ENCODE peak calls at places on chromosomes 1 and 21, in four cellular contexts. B is DMS153, J is SK-MEL-5, N is HFFc6. X is an unnamed sample.

GRCh38 chr1:217525773-217526490 is 105.0 kb downstream of the GPATCH2 start:
- DNase-seq in B (no peak), J (no peak), N (peak; percentile 37), X (no peak)

GRCh38 chr21:46189959-46190490 is 5.8 kb upstream of the SPATC1L start:
- DNase-seq in N (no peak), J (no peak), B (no peak), X (no peak)

GRCh38 chr1:209107535-209107934 is 476.0 kb upstream of the CAMK1G start:
- DNase-seq in J (no peak), N (no peak), B (no peak), X (no peak)

GRCh38 chr1:198359024-198359653 is 181.3 kb downstream of the ATP6V1G3 start:
- DNase-seq in N (no peak), B (no peak), J (peak; percentile 38), X (peak; percentile 35)

GRCh38 chr1:237891979-237892378 is 1.3 kb upstream of the ZP4 start:
- DNase-seq in B (no peak), J (no peak), N (no peak), X (no peak)

GRCh38 chr1:30714536-30715090 is 8.8 kb downstream of the MATN1 start:
- DNase-seq in B (no peak), J (no peak), N (no peak), X (no peak)

GRCh38 chr1:62295921-62296451 is 23.2 kb downstream of the KANK4 start:
- DNase-seq in N (peak; percentile 73), J (peak; percentile 31), B (no peak), X (peak; percentile 66)

GRCh38 chr1:153608742-153609584 is 4.0 kb downstream of the S100A16 start:
- DNase-seq in B (no peak), J (peak; percentile 96), N (peak; percentile 97), X (no peak)

GRCh38 chr1:119873166-119874025 is 22.9 kb downstream of the ADAM30 start:
- DNase-seq in N (peak; percentile 73), J (no peak), B (no peak), X (no peak)

GRCh38 chr21:30502041-30502440 is at the start of gene KRTAP19-5:
- DNase-seq in J (no peak), B (no peak), N (no peak), X (no peak)

GRCh38 chr1:36089393-36090121 is 865 bp downstream of the ADPRS start:
- DNase-seq in B (no peak), N (no peak), J (no peak), X (peak; percentile 40)

GRCh38 chr21:15140321-15141019 is 75.7 kb upstream of the NRIP1 start:
- DNase-seq in B (no peak), N (no peak), J (no peak), X (no peak)

GRCh38 chr1:232585486-232585885 is 44.4 kb downstream of the SIPA1L2 start:
- DNase-seq in N (no peak), J (peak; percentile 51), B (no peak), X (no peak)

GRCh38 chr1:30692201-30692947 is 31.0 kb downstream of the MATN1 start:
- DNase-seq in B (no peak), J (no peak), N (no peak), X (no peak)

GRCh38 chr21:43308511-43309283 is 118.2 kb downstream of the SIK1 start:
- DNase-seq in J (no peak), B (no peak), N (no peak), X (no peak)

GRCh38 chr1:206729507-206729906 is 41.1 kb upstream of the IL19 start:
- DNase-seq in J (no peak), B (no peak), N (no peak), X (no peak)

GRCh38 chr1:172647110-172647564 is 11.8 kb upstream of the FASLG start:
- DNase-seq in J (no peak), B (no peak), N (no peak), X (no peak)

X was measured in A673.